ENCODE peak calls at places on chromosomes 1 and 21, in eight cellular contexts. I is NCI-H526 treated with DMSO at 0.1 percent for 48 hours, Y is cardiac muscle cell, F is WTC11, S is Right ventricle myocardium superior, V is RKO, K is EL, R is astrocyte of the spinal cord. X is an unnamed sample.

GRCh38 chr21:38477241-38477640 is 21.0 kb downstream of the ERG start:
- DNase-seq in I (no peak), Y (no peak), F (no peak), S (no peak), V (no peak), K (no peak), R (no peak), X (no peak)

GRCh38 chr1:111570781-111571181 is 48.8 kb upstream of the RAP1A start:
- DNase-seq in I (no peak), Y (no peak), F (peak), S (no peak), V (peak), K (peak), R (no peak), X (no peak)

GRCh38 chr1:200925821-200926220 is 31.1 kb downstream of the INAVA start:
- DNase-seq in I (no peak), Y (no peak), F (no peak), S (no peak), V (no peak), K (peak), R (peak), X (no peak)

GRCh38 chr1:109131800-109132199 is 17.9 kb downstream of the ELAPOR1 start:
- DNase-seq in I (no peak), Y (no peak), F (no peak), S (no peak), V (no peak), K (no peak), R (no peak), X (no peak)

GRCh38 chr21:32705901-32706300 is 21.9 kb downstream of the SYNJ1 start:
- DNase-seq in I (no peak), Y (no peak), F (no peak), S (no peak), V (no peak), K (no peak), R (no peak), X (no peak)

GRCh38 chr1:36119451-36119850 is 5.6 kb downstream of the COL8A2 start:
- DNase-seq in I (no peak), Y (peak), F (no peak), S (no peak), V (no peak), K (no peak), R (no peak), X (no peak)

GRCh38 chr1:240526321-240526720 is 85.6 kb downstream of the GREM2 start:
- DNase-seq in I (no peak), Y (peak), F (peak), S (no peak), V (no peak), K (no peak), R (no peak), X (no peak)

GRCh38 chr1:168114845-168115244 is 21.9 kb downstream of the GPR161 start:
- DNase-seq in I (no peak), Y (no peak), F (no peak), S (no peak), V (no peak), K (no peak), R (no peak), X (no peak)

GRCh38 chr1:171663036-171663853 is 10.8 kb upstream of the MYOC start:
- DNase-seq in I (no peak), Y (no peak), F (no peak), S (no peak), V (no peak), K (no peak), R (no peak), X (no peak)

GRCh38 chr1:1624443-1625403 is 7.2 kb upstream of the MMP23B start:
- DNase-seq in I (no peak), Y (peak), F (no peak), S (peak), V (no peak), K (no peak), R (no peak), X (no peak)

GRCh38 chr1:208343226-208343625 is 99.0 kb upstream of the PLXNA2 start:
- DNase-seq in I (no peak), Y (no peak), F (no peak), S (no peak), V (no peak), K (no peak), R (no peak), X (no peak)

GRCh38 chr1:163055005-163055404 is 14.2 kb upstream of the RGS4 start:
- DNase-seq in I (no peak), Y (peak), F (no peak), S (no peak), V (no peak), K (no peak), R (no peak), X (no peak)

GRCh38 chr1:31482478-31483011 is 69.5 kb downstream of the SERINC2 start:
- DNase-seq in I (no peak), Y (no peak), F (no peak), S (no peak), V (no peak), K (no peak), R (no peak), X (no peak)

GRCh38 chr1:180310095-180310494 is 80.0 kb downstream of the LHX4 start:
- DNase-seq in I (no peak), Y (no peak), F (no peak), S (no peak), V (no peak), K (peak), R (no peak), X (no peak)

GRCh38 chr1:218898921-218899320 is 274.8 kb upstream of the LYPLAL1 start:
- DNase-seq in I (no peak), Y (no peak), F (no peak), S (no peak), V (no peak), K (no peak), R (no peak), X (no peak)

X was measured in NCI-H1930.